ENCODE peak calls at places on chromosomes 5 and 9, in ten cellular contexts. One of them, this sample, is unnamed.

GRCh38 chr9:113997610-113998009 is 80.5 kb downstream of the AMBP start:
- DNase-seq in A549: no peak
- DNase-seq in progenitor cell of endocrine pancreas: no peak
- DNase-seq in naive thymus-derived CD8-positive, alpha-beta T cell: no peak
- DNase-seq in upper lobe of right lung: no peak
- DNase-seq in nucleus accumbens: no peak
- DNase-seq in astrocyte of the hippocampus: no peak
- DNase-seq in H54: no peak
- DNase-seq in AG08396: no peak
- DNase-seq in sigmoid colon: no peak
- DNase-seq in this sample: no peak

GRCh38 chr9:20606637-20607036 is 15.7 kb downstream of the MLLT3 start:
- DNase-seq in A549: peak
- DNase-seq in progenitor cell of endocrine pancreas: no peak
- DNase-seq in naive thymus-derived CD8-positive, alpha-beta T cell: no peak
- DNase-seq in upper lobe of right lung: no peak
- DNase-seq in nucleus accumbens: no peak
- DNase-seq in astrocyte of the hippocampus: no peak
- DNase-seq in H54: no peak
- DNase-seq in AG08396: no peak
- DNase-seq in sigmoid colon: peak
- DNase-seq in this sample: no peak

GRCh38 chr9:120348951-120349429 is 231.0 kb downstream of the CDK5RAP2 start:
- DNase-seq in A549: peak
- DNase-seq in progenitor cell of endocrine pancreas: peak
- DNase-seq in naive thymus-derived CD8-positive, alpha-beta T cell: no peak
- DNase-seq in upper lobe of right lung: no peak
- DNase-seq in nucleus accumbens: no peak
- DNase-seq in astrocyte of the hippocampus: peak
- DNase-seq in H54: peak
- DNase-seq in AG08396: peak
- DNase-seq in sigmoid colon: no peak
- DNase-seq in this sample: peak

GRCh38 chr5:78178356-78178755 is 116.1 kb downstream of the AP3B1 start:
- DNase-seq in A549: no peak
- DNase-seq in progenitor cell of endocrine pancreas: no peak
- DNase-seq in naive thymus-derived CD8-positive, alpha-beta T cell: no peak
- DNase-seq in upper lobe of right lung: no peak
- DNase-seq in nucleus accumbens: no peak
- DNase-seq in astrocyte of the hippocampus: no peak
- DNase-seq in H54: no peak
- DNase-seq in AG08396: no peak
- DNase-seq in sigmoid colon: no peak
- DNase-seq in this sample: no peak

GRCh38 chr5:180831139-180832080 is 28.8 kb upstream of the MGAT1 start:
- DNase-seq in A549: peak
- DNase-seq in progenitor cell of endocrine pancreas: peak
- DNase-seq in naive thymus-derived CD8-positive, alpha-beta T cell: peak
- DNase-seq in upper lobe of right lung: peak
- DNase-seq in nucleus accumbens: peak
- DNase-seq in astrocyte of the hippocampus: peak
- DNase-seq in H54: peak
- DNase-seq in AG08396: peak
- DNase-seq in sigmoid colon: peak
- DNase-seq in this sample: peak

GRCh38 chr5:38809388-38810359 is 36.1 kb upstream of the OSMR start:
- DNase-seq in A549: peak
- DNase-seq in progenitor cell of endocrine pancreas: peak
- DNase-seq in naive thymus-derived CD8-positive, alpha-beta T cell: peak
- DNase-seq in upper lobe of right lung: peak
- DNase-seq in nucleus accumbens: peak
- DNase-seq in astrocyte of the hippocampus: peak
- DNase-seq in H54: peak
- DNase-seq in AG08396: peak
- DNase-seq in sigmoid colon: peak
- DNase-seq in this sample: peak

GRCh38 chr5:158234323-158235158 is 375.6 kb upstream of the CLINT1 start:
- DNase-seq in A549: no peak
- DNase-seq in progenitor cell of endocrine pancreas: no peak
- DNase-seq in naive thymus-derived CD8-positive, alpha-beta T cell: no peak
- DNase-seq in upper lobe of right lung: no peak
- DNase-seq in nucleus accumbens: no peak
- DNase-seq in astrocyte of the hippocampus: peak
- DNase-seq in H54: no peak
- DNase-seq in AG08396: no peak
- DNase-seq in sigmoid colon: no peak
- DNase-seq in this sample: no peak

GRCh38 chr5:97077246-97077645 is 65.2 kb downstream of the LIX1 start:
- DNase-seq in A549: no peak
- DNase-seq in progenitor cell of endocrine pancreas: no peak
- DNase-seq in naive thymus-derived CD8-positive, alpha-beta T cell: no peak
- DNase-seq in upper lobe of right lung: no peak
- DNase-seq in nucleus accumbens: no peak
- DNase-seq in astrocyte of the hippocampus: no peak
- DNase-seq in H54: no peak
- DNase-seq in AG08396: no peak
- DNase-seq in sigmoid colon: no peak
- DNase-seq in this sample: no peak

GRCh38 chr9:103804077-103804735 is 289.9 kb upstream of the SMC2 start:
- DNase-seq in A549: peak
- DNase-seq in progenitor cell of endocrine pancreas: no peak
- DNase-seq in naive thymus-derived CD8-positive, alpha-beta T cell: no peak
- DNase-seq in upper lobe of right lung: no peak
- DNase-seq in nucleus accumbens: no peak
- DNase-seq in astrocyte of the hippocampus: peak
- DNase-seq in H54: peak
- DNase-seq in AG08396: no peak
- DNase-seq in sigmoid colon: no peak
- DNase-seq in this sample: no peak

GRCh38 chr5:42026446-42026845 is 101.4 kb downstream of the FBXO4 start:
- DNase-seq in A549: no peak
- DNase-seq in progenitor cell of endocrine pancreas: no peak
- DNase-seq in naive thymus-derived CD8-positive, alpha-beta T cell: no peak
- DNase-seq in upper lobe of right lung: no peak
- DNase-seq in nucleus accumbens: no peak
- DNase-seq in astrocyte of the hippocampus: no peak
- DNase-seq in H54: no peak
- DNase-seq in AG08396: no peak
- DNase-seq in sigmoid colon: no peak
- DNase-seq in this sample: no peak

GRCh38 chr5:159560073-159560472 is 229.8 kb upstream of the IL12B start:
- DNase-seq in A549: no peak
- DNase-seq in progenitor cell of endocrine pancreas: no peak
- DNase-seq in naive thymus-derived CD8-positive, alpha-beta T cell: no peak
- DNase-seq in upper lobe of right lung: no peak
- DNase-seq in nucleus accumbens: no peak
- DNase-seq in astrocyte of the hippocampus: no peak
- DNase-seq in H54: no peak
- DNase-seq in AG08396: no peak
- DNase-seq in sigmoid colon: no peak
- DNase-seq in this sample: no peak

GRCh38 chr9:124975131-124975530 is 34.2 kb upstream of the GOLGA1 start:
- DNase-seq in A549: no peak
- DNase-seq in progenitor cell of endocrine pancreas: no peak
- DNase-seq in naive thymus-derived CD8-positive, alpha-beta T cell: no peak
- DNase-seq in upper lobe of right lung: no peak
- DNase-seq in nucleus accumbens: no peak
- DNase-seq in astrocyte of the hippocampus: peak
- DNase-seq in H54: no peak
- DNase-seq in AG08396: no peak
- DNase-seq in sigmoid colon: no peak
- DNase-seq in this sample: no peak